ENCODE peak calls at places on chromosome X, in ten cellular contexts. O, G, W, V, F, C, M, J, S and H are unnamed samples.

GRCh38 chrX:41921492-41922124 is 1.7 kb downstream of the CASK start:
- DNase-seq in O (no peak), G (peak), W (no peak), V (peak), F (no peak), C (no peak), M (peak), J (peak), S (peak), H (no peak)

GRCh38 chrX:70998402-70999027 is 67.6 kb upstream of the SLC7A3 start:
- DNase-seq in O (peak), G (peak), W (no peak), V (no peak), F (no peak), C (no peak), M (peak), J (no peak), S (peak), H (peak)

GRCh38 chrX:11756354-11757318 is 1.4 kb upstream of the MSL3 start:
- DNase-seq in O (no peak), G (peak), W (no peak), V (no peak), F (no peak), C (no peak), M (no peak), J (no peak), S (peak), H (no peak)

GRCh38 chrX:10233173-10233572 is 76.4 kb downstream of the CLCN4 start:
- DNase-seq in O (no peak), G (no peak), W (no peak), V (no peak), F (no peak), C (no peak), M (no peak), J (no peak), S (peak), H (no peak)

GRCh38 chrX:42175843-42176242 is 252.5 kb upstream of the CASK start:
- DNase-seq in O (no peak), G (no peak), W (no peak), V (no peak), F (no peak), C (no peak), M (no peak), J (no peak), S (no peak), H (no peak)

GRCh38 chrX:100720301-100720700 is 11.6 kb downstream of the SYTL4 start:
- DNase-seq in O (no peak), G (no peak), W (no peak), V (no peak), F (no peak), C (no peak), M (no peak), J (no peak), S (peak), H (no peak)

GRCh38 chrX:139156356-139156755 is 374.2 kb upstream of the F9 start:
- DNase-seq in O (no peak), G (no peak), W (no peak), V (no peak), F (no peak), C (no peak), M (no peak), J (no peak), S (no peak), H (no peak)

GRCh38 chrX:117743469-117744251 is 372.9 kb downstream of the KLHL13 start:
- DNase-seq in O (no peak), G (peak), W (no peak), V (no peak), F (no peak), C (no peak), M (peak), J (no peak), S (no peak), H (peak)

GRCh38 chrX:25021132-25021498 is 5.3 kb upstream of the ARX start:
- DNase-seq in O (no peak), G (peak), W (no peak), V (no peak), F (no peak), C (no peak), M (no peak), J (no peak), S (no peak), H (no peak)

GRCh38 chrX:103304705-103305104 is 6.1 kb downstream of the BEX2 start:
- DNase-seq in O (no peak), G (no peak), W (no peak), V (no peak), F (no peak), C (no peak), M (no peak), J (no peak), S (no peak), H (no peak)

GRCh38 chrX:46573331-46573895 is at the start of gene CHST7:
- DNase-seq in O (peak), G (peak), W (peak), V (peak), F (no peak), C (peak), M (peak), J (peak), S (peak), H (peak)

GRCh38 chrX:27740933-27741332 is 66.9 kb upstream of the MAGEB10 start:
- DNase-seq in O (no peak), G (no peak), W (no peak), V (no peak), F (no peak), C (no peak), M (no peak), J (no peak), S (no peak), H (no peak)

GRCh38 chrX:129768586-129769466 is 10.9 kb upstream of the SASH3 start:
- DNase-seq in O (no peak), G (no peak), W (no peak), V (no peak), F (no peak), C (no peak), M (no peak), J (no peak), S (no peak), H (no peak)

GRCh38 chrX:142089193-142089592 is 115.9 kb downstream of the MAGEC2 start:
- DNase-seq in O (no peak), G (peak), W (no peak), V (no peak), F (no peak), C (no peak), M (peak), J (no peak), S (peak), H (no peak)

GRCh38 chrX:21926527-21927278 is 13.8 kb upstream of the SMS start:
- DNase-seq in O (no peak), G (peak), W (no peak), V (peak), F (peak), C (no peak), M (peak), J (no peak), S (peak), H (no peak)

GRCh38 chrX:23202316-23202715 is 132.3 kb upstream of the PTCHD1 start:
- DNase-seq in O (no peak), G (no peak), W (no peak), V (no peak), F (no peak), C (no peak), M (no peak), J (no peak), S (no peak), H (no peak)

GRCh38 chrX:26470946-26471345 is 255.0 kb downstream of the MAGEB5 start:
- DNase-seq in O (no peak), G (no peak), W (no peak), V (no peak), F (no peak), C (no peak), M (no peak), J (no peak), S (no peak), H (no peak)

GRCh38 chrX:130994671-130995070 is 63.5 kb upstream of the ARHGAP36 start:
- DNase-seq in O (peak), G (peak), W (no peak), V (peak), F (no peak), C (peak), M (peak), J (peak), S (peak), H (peak)

GRCh38 chrX:40154229-40154852 is 56.6 kb upstream of the BCOR start:
- DNase-seq in O (peak), G (peak), W (no peak), V (no peak), F (no peak), C (no peak), M (no peak), J (no peak), S (peak), H (peak)

GRCh38 chrX:53281321-53281822 is at the start of gene IQSEC2:
- DNase-seq in O (peak), G (peak), W (no peak), V (no peak), F (peak), C (no peak), M (peak), J (no peak), S (peak), H (peak)

GRCh38 chrX:129694805-129695204 is 40.0 kb upstream of the APLN start:
- DNase-seq in O (no peak), G (no peak), W (no peak), V (no peak), F (no peak), C (no peak), M (no peak), J (no peak), S (no peak), H (no peak)

GRCh38 chrX:13778916-13779315 is 38.0 kb downstream of the GPM6B start:
- DNase-seq in O (no peak), G (peak), W (no peak), V (no peak), F (no peak), C (no peak), M (peak), J (no peak), S (peak), H (peak)

GRCh38 chrX:37672563-37672962 is 13.0 kb upstream of the XK start:
- DNase-seq in O (no peak), G (no peak), W (no peak), V (no peak), F (no peak), C (no peak), M (no peak), J (no peak), S (no peak), H (no peak)
- TF ChIP-seq CTCF in O (no peak), G (no peak), W (no peak), V (no peak), F (no peak), C (no peak), M (no peak), J (no peak), S (no peak), H (no peak)

GRCh38 chrX:94936722-94937121 is 1262.7 kb downstream of the FAM133A start:
- DNase-seq in O (no peak), G (no peak), W (no peak), V (no peak), F (no peak), C (no peak), M (no peak), J (no peak), S (no peak), H (no peak)

GRCh38 chrX:94937491-94937890 is 1263.5 kb downstream of the FAM133A start:
- DNase-seq in O (no peak), G (no peak), W (no peak), V (no peak), F (no peak), C (no peak), M (no peak), J (no peak), S (no peak), H (no peak)

GRCh38 chrX:94932278-94932965 is 1258.4 kb downstream of the FAM133A start:
- DNase-seq in O (no peak), G (no peak), W (no peak), V (no peak), F (no peak), C (no peak), M (no peak), J (no peak), S (no peak), H (no peak)
- TF ChIP-seq CTCF in O (no peak), G (no peak), W (no peak), V (no peak), F (no peak), C (no peak), M (no peak), J (no peak), S (no peak), H (no peak)

GRCh38 chrX:38561951-38562719 is 793 bp downstream of the TSPAN7 start:
- DNase-seq in O (peak), G (no peak), W (no peak), V (peak), F (no peak), C (peak), M (no peak), J (no peak), S (peak), H (peak)
- TF ChIP-seq CTCF in O (no peak), G (no peak), W (no peak), V (no peak), F (no peak), C (no peak), M (no peak), J (no peak), S (no peak), H (no peak)

DNA sequence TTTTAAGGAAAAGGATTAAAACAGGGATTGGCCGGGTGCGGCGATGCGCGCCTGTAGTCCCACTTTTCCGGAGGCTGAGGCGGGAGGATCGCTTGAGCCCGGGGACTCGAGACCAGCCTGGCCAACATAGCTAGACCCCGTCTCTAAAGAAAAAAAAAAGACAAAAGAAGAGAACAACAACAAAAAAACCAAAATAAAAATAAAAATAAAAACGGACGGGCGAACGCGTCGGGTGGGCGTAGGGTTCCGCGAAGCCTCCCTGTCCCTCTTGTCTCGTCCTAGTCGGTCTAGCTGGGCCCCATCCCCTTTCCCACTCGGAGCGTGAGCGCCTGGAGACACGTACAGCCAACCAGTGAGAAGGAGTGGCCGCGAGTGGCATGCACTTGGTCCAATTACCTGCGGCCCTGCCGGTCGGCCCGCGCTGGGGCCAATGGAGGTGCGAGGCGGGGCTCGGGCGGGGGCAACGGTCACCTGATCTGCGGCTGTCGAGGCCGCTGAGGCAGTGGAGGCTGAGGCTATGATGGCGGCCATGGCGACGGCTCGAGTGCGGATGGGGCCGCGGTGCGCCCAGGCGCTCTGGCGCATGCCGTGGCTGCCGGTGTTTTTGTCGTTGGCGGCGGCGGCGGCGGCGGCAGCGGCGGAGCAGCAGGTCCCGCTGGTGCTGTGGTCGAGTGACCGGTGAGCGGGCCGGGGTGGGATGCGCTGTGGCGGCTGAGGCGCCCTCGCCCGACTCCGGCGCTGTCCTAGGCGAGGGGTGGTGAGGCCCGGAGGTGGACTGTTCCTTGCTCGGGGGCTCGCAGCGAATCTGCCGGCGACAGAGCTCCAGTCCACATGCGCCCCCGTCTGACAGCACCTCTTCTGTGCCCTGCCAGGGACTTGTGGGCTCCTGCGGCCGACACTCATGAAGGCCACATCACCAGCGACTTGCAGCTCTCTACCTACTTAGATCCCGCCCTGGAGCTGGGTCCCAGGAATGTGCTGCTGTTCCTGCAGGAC is at the start of gene ATP6AP1:
- DNase-seq in O (peak), G (peak), W (peak), V (peak), F (peak), C (peak), M (peak), J (peak), S (peak), H (peak)
- TF ChIP-seq CTCF in O (no peak), G (no peak), W (no peak), V (no peak), F (no peak), C (no peak), M (no peak), J (peak), S (no peak), H (no peak)

GRCh38 chrX:38987135-38987780 is 186.0 kb downstream of the MID1IP1 start:
- DNase-seq in O (peak), G (peak), W (no peak), V (no peak), F (no peak), C (no peak), M (no peak), J (no peak), S (peak), H (no peak)

GRCh38 chrX:38986586-38986985 is 185.3 kb downstream of the MID1IP1 start:
- DNase-seq in O (no peak), G (no peak), W (no peak), V (no peak), F (no peak), C (no peak), M (no peak), J (no peak), S (no peak), H (peak)

GRCh38 chrX:38982843-38983242 is 181.6 kb downstream of the MID1IP1 start:
- DNase-seq in O (no peak), G (no peak), W (no peak), V (no peak), F (no peak), C (no peak), M (no peak), J (no peak), S (no peak), H (no peak)

GRCh38 chrX:38985945-38986344 is 184.7 kb downstream of the MID1IP1 start:
- DNase-seq in O (no peak), G (no peak), W (no peak), V (no peak), F (no peak), C (no peak), M (no peak), J (no peak), S (no peak), H (no peak)

GRCh38 chrX:38985375-38985774 is 184.1 kb downstream of the MID1IP1 start:
- DNase-seq in O (no peak), G (peak), W (no peak), V (peak), F (no peak), C (no peak), M (peak), J (peak), S (peak), H (no peak)
- TF ChIP-seq CTCF in O (no peak), G (no peak), W (no peak), V (no peak), F (peak), C (no peak), M (no peak), J (peak), S (no peak), H (no peak)